ENCODE peak calls at places on chromosomes 7 and 10, in four cellular contexts. Z is HCT116, T is GM12878, F is K562. X is an unnamed sample.
A peak's percentile ranks its signal among the peaks of the same experiment; 100 is the strongest.

GRCh38 chr7:95595825-95596182 is 512 bp downstream of the PDK4 start:
- DNase-seq in Z (no peak), T (no peak), F (no peak), X (no peak)

GRCh38 chr7:80347173-80347572 is 164.7 kb downstream of the GNAT3 start:
- DNase-seq in Z (no peak), T (no peak), F (no peak), X (no peak)

GRCh38 chr7:95012001-95012400 is 104.6 kb downstream of the PPP1R9A start:
- DNase-seq in Z (no peak), T (no peak), F (no peak), X (no peak)

GRCh38 chr10:76115471-76116155 is 684.2 kb downstream of the LRMDA start:
- DNase-seq in Z (no peak), T (no peak), F (no peak), X (no peak)

GRCh38 chr7:44630791-44631457 is 24.5 kb downstream of the OGDH start:
- DNase-seq in Z (no peak), T (no peak), F (no peak), X (no peak)

GRCh38 chr7:45927724-45928123 is 6.7 kb upstream of the IGFBP3 start:
- DNase-seq in Z (no peak), T (no peak), F (no peak), X (no peak)

GRCh38 chr7:138176060-138176459 is 99.8 kb downstream of the AKR1D1 start:
- DNase-seq in Z (no peak), T (no peak), F (no peak), X (no peak)

GRCh38 chr10:75108684-75109458 is 2.6 kb upstream of the SAMD8 start:
- DNase-seq in Z (peak; percentile 27), T (no peak), F (peak; percentile 96), X (peak; percentile 27)

GRCh38 chr7:2622869-2623697 is 8.7 kb upstream of the TTYH3 start:
- DNase-seq in Z (no peak), T (no peak), F (no peak), X (no peak)

GRCh38 chr7:66033471-66034385 is 41.9 kb upstream of the ASL start:
- DNase-seq in Z (no peak), T (no peak), F (no peak), X (no peak)

GRCh38 chr7:121002755-121003114 is 14.2 kb downstream of the CPED1 start:
- DNase-seq in Z (no peak), T (no peak), F (no peak), X (no peak)

GRCh38 chr10:43265799-43266721 is 805 bp downstream of the RASGEF1A start:
- DNase-seq in Z (no peak), T (no peak), F (no peak), X (no peak)

GRCh38 chr10:132659206-132660091 is 121.9 kb downstream of the INPP5A start:
- DNase-seq in Z (no peak), T (no peak), F (no peak), X (no peak)

GRCh38 chr10:25050402-25050801 is 34.0 kb downstream of the THNSL1 start:
- DNase-seq in Z (no peak), T (no peak), F (no peak), X (no peak)

GRCh38 chr10:29613791-29614190 is 21.0 kb downstream of the SVIL start:
- DNase-seq in Z (no peak), T (no peak), F (no peak), X (no peak)
- TF ChIP-seq EGR1 in Z (no peak), T (no peak), F (no peak), X (no peak)

GRCh38 chr10:49005270-49005669 is 65.6 kb upstream of the LRRC18 start:
- DNase-seq in Z (no peak), T (no peak), F (no peak), X (no peak)

GRCh38 chr10:49007128-49007527 is 67.5 kb upstream of the LRRC18 start:
- DNase-seq in Z (no peak), T (no peak), F (no peak), X (no peak)

GRCh38 chr10:49001402-49001801 is 61.8 kb upstream of the LRRC18 start:
- DNase-seq in Z (no peak), T (no peak), F (peak; percentile 63), X (peak; percentile 57)

GRCh38 chr10:49000437-49001398 is 61.1 kb upstream of the LRRC18 start:
- DNase-seq in Z (no peak), T (no peak), F (no peak), X (no peak)

GRCh38 chr10:49001861-49002675 is 62.4 kb upstream of the LRRC18 start:
- DNase-seq in Z (no peak), T (no peak), F (no peak), X (no peak)
- TF ChIP-seq EGR1 in Z (no peak), T (no peak), F (no peak), X (no peak)

DNA sequence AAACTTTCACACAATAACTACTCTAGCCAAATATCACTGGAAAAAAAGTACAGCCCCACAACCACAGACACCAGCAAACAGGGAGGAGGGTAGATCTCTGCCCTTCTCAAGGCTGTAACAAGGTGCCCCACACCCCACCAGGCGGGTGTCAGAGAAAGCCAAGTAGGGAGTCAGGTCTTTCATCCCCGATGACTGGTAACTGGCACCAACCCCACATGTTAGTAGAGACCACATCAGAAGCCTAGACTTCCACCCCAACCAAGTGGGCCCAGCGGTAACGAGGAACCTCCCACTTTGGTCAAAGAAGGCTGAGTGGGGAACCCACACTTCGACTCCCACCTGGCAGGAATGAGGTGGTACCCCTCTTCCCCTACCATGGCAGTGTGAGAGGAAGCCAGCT is 16.4 kb upstream of the RUFY2 start:
- DNase-seq in Z (no peak), T (no peak), F (no peak), X (no peak)
- TF ChIP-seq EGR1 in Z (no peak), T (no peak), F (no peak), X (no peak)

DNA sequence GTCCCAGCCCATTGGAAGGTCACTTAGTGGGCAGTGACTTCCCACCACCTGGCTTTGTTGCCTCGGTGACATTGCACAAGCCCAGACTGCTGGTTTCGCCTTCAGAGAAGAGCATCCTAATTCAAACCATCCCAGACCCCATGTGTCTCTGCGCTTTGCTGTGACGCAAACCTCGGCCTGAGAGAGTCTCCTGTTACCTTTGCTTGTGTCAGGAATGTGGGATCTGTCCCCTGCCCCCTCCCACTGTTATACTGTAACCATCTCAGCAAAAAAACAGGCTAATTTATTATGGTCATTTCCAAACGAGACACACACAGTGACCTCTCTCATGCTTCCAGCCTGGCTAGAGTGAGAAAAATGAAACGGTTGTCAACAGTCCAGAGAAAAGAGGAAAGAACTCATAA is 25.0 kb upstream of the AQP1 start:
- DNase-seq in Z (no peak), T (no peak), F (no peak), X (no peak)
- TF ChIP-seq EGR1 in Z (no peak), T (no peak), F (no peak), X (no peak)

GRCh38 chr7:128859232-128860157 is 3.2 kb upstream of the ATP6V1F start:
- DNase-seq in Z (no peak), T (no peak), F (peak; percentile 50), X (no peak)
- TF ChIP-seq EGR1 in Z (no peak), T (no peak), F (no peak), X (no peak)